ENCODE peak calls at places on chromosomes 4 and X, in five cellular contexts. One of them, this sample, is unnamed.

GRCh38 chr4:149110499-149110898 is 668.3 kb upstream of the NR3C2 start:
- DNase-seq in foreskin fibroblast: no peak
- DNase-seq in GM23338: no peak
- DNase-seq in H7: no peak
- DNase-seq in cardiac muscle cell: no peak
- DNase-seq in this sample: no peak

GRCh38 chr4:123783936-123784335 is 387.3 kb downstream of the SPRY1 start:
- DNase-seq in GM23338: no peak
- DNase-seq in cardiac muscle cell: no peak
- DNase-seq in foreskin fibroblast: peak
- DNase-seq in H7: no peak
- DNase-seq in this sample: no peak

GRCh38 chr4:107863416-107863815 is 38.7 kb downstream of the SGMS2 start:
- DNase-seq in cardiac muscle cell: no peak
- DNase-seq in foreskin fibroblast: no peak
- DNase-seq in GM23338: no peak
- DNase-seq in H7: no peak
- DNase-seq in this sample: no peak

GRCh38 chr4:76518241-76518640 is 83.2 kb downstream of the SHROOM3 start:
- DNase-seq in foreskin fibroblast: no peak
- DNase-seq in GM23338: no peak
- DNase-seq in H7: no peak
- DNase-seq in cardiac muscle cell: no peak
- DNase-seq in this sample: no peak

GRCh38 chr4:25258980-25259578 is 25.2 kb downstream of the PI4K2B start:
- DNase-seq in cardiac muscle cell: no peak
- DNase-seq in GM23338: no peak
- DNase-seq in foreskin fibroblast: peak
- DNase-seq in H7: no peak
- DNase-seq in this sample: no peak

GRCh38 chr4:99352602-99353580 is at the start of gene ADH1C:
- DNase-seq in H7: no peak
- DNase-seq in foreskin fibroblast: no peak
- DNase-seq in GM23338: no peak
- DNase-seq in cardiac muscle cell: no peak
- DNase-seq in this sample: no peak

GRCh38 chr4:156194896-156195295 is 241.2 kb upstream of the CTSO start:
- DNase-seq in GM23338: no peak
- DNase-seq in H7: no peak
- DNase-seq in foreskin fibroblast: peak
- DNase-seq in cardiac muscle cell: no peak
- DNase-seq in this sample: no peak

GRCh38 chr4:168551211-168551610 is 54.4 kb downstream of the PALLD start:
- DNase-seq in H7: no peak
- DNase-seq in foreskin fibroblast: no peak
- DNase-seq in GM23338: no peak
- DNase-seq in cardiac muscle cell: no peak
- DNase-seq in this sample: no peak

GRCh38 chrX:13101439-13102139 is 57.2 kb upstream of the FAM9C start:
- DNase-seq in cardiac muscle cell: no peak
- DNase-seq in H7: no peak
- DNase-seq in foreskin fibroblast: peak
- DNase-seq in GM23338: no peak
- DNase-seq in this sample: peak

GRCh38 chrX:14095702-14096101 is 66.0 kb upstream of the GEMIN8 start:
- DNase-seq in foreskin fibroblast: peak
- DNase-seq in H7: peak
- DNase-seq in GM23338: peak
- DNase-seq in cardiac muscle cell: peak
- DNase-seq in this sample: no peak

GRCh38 chrX:134929813-134930212 is 61.0 kb upstream of the SMIM10 start:
- DNase-seq in foreskin fibroblast: no peak
- DNase-seq in cardiac muscle cell: no peak
- DNase-seq in GM23338: no peak
- DNase-seq in H7: no peak
- DNase-seq in this sample: no peak

GRCh38 chr4:55859711-55860110 is 6.3 kb downstream of the EXOC1 start:
- DNase-seq in foreskin fibroblast: no peak
- DNase-seq in H7: no peak
- DNase-seq in GM23338: no peak
- DNase-seq in cardiac muscle cell: no peak
- DNase-seq in this sample: no peak

GRCh38 chr4:149987330-149987751 is 90.9 kb upstream of the DCLK2 start:
- DNase-seq in cardiac muscle cell: peak
- DNase-seq in GM23338: no peak
- DNase-seq in H7: no peak
- DNase-seq in foreskin fibroblast: no peak
- DNase-seq in this sample: no peak

GRCh38 chrX:119756926-119757635 is 1.3 kb upstream of the SOWAHD start:
- DNase-seq in cardiac muscle cell: no peak
- DNase-seq in GM23338: no peak
- DNase-seq in H7: no peak
- DNase-seq in foreskin fibroblast: no peak
- DNase-seq in this sample: no peak

GRCh38 chr4:173360587-173361221 is 10.1 kb upstream of the SAP30 start:
- DNase-seq in H7: peak
- DNase-seq in foreskin fibroblast: no peak
- DNase-seq in cardiac muscle cell: peak
- DNase-seq in GM23338: peak
- DNase-seq in this sample: no peak

GRCh38 chr4:114393295-114394038 is 205.1 kb upstream of the UGT8 start:
- DNase-seq in H7: no peak
- DNase-seq in cardiac muscle cell: no peak
- DNase-seq in GM23338: no peak
- DNase-seq in foreskin fibroblast: no peak
- DNase-seq in this sample: no peak

GRCh38 chr4:26762650-26763049 is 98.0 kb upstream of the STIM2 start:
- DNase-seq in foreskin fibroblast: no peak
- DNase-seq in H7: no peak
- DNase-seq in cardiac muscle cell: no peak
- DNase-seq in GM23338: no peak
- DNase-seq in this sample: no peak

GRCh38 chr4:20618010-20618409 is 82.2 kb upstream of the PACRGL start:
- DNase-seq in cardiac muscle cell: no peak
- DNase-seq in foreskin fibroblast: no peak
- DNase-seq in H7: no peak
- DNase-seq in GM23338: no peak
- DNase-seq in this sample: no peak

GRCh38 chr4:71141125-71141524 is 147.7 kb downstream of the DCK start:
- DNase-seq in foreskin fibroblast: no peak
- DNase-seq in cardiac muscle cell: no peak
- DNase-seq in H7: no peak
- DNase-seq in GM23338: no peak
- DNase-seq in this sample: no peak
- H3K4me3 ChIP-seq in foreskin fibroblast: no peak
- H3K4me3 ChIP-seq in cardiac muscle cell: no peak
- H3K4me3 ChIP-seq in H7: no peak
- H3K4me3 ChIP-seq in GM23338: no peak
- H3K4me3 ChIP-seq in this sample: no peak

GRCh38 chrX:107714196-107714811 is 61.3 kb downstream of the TSC22D3 start:
- DNase-seq in H7: no peak
- DNase-seq in foreskin fibroblast: no peak
- DNase-seq in cardiac muscle cell: no peak
- DNase-seq in GM23338: no peak
- DNase-seq in this sample: peak
- H3K4me3 ChIP-seq in H7: no peak
- H3K4me3 ChIP-seq in foreskin fibroblast: no peak
- H3K4me3 ChIP-seq in cardiac muscle cell: no peak
- H3K4me3 ChIP-seq in GM23338: no peak
- H3K4me3 ChIP-seq in this sample: peak

DNA sequence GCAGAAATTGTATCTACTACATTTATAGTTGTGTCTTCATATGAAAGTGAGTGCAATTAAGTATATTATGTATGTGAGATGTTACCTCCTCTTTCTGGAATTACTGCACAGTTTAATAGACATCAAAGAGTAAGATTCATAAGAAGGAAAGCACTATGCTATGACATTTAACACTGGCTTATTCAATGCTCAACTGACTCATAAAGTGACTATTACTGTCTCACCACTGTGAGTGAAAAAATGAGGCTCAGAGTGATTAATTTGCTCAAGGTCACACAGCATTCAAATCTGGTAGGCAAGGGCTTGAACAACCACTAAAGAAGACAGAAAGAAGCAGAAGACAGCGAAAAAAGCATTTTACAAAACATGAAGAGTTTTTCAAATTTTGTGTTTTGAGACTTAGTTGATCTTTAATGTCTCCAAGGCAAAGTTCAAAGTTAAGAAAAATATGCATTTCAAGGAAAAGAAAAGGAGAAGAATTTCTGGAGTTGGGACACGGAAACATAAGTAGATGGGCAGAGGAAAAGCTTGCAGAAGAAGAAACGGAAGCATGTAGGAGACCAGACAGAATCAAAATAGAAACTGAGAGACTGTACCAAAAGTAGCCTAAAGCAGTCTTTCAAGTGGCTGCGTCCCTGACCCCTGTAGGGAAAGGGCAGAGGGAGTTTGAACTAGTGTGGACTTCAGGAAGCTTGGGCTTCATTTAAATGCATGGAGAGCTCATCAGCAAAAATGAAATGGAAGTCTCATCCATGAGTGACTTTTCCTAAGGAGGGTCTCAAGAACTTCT is 66.3 kb downstream of the KCNIP4 start:
- DNase-seq in cardiac muscle cell: no peak
- DNase-seq in GM23338: no peak
- DNase-seq in foreskin fibroblast: peak
- DNase-seq in H7: no peak
- DNase-seq in this sample: no peak
- H3K4me3 ChIP-seq in cardiac muscle cell: no peak
- H3K4me3 ChIP-seq in GM23338: no peak
- H3K4me3 ChIP-seq in foreskin fibroblast: no peak
- H3K4me3 ChIP-seq in H7: no peak
- H3K4me3 ChIP-seq in this sample: no peak

GRCh38 chr4:74932832-74933561 is at the start of gene PARM1:
- DNase-seq in cardiac muscle cell: peak
- DNase-seq in H7: peak
- DNase-seq in GM23338: peak
- DNase-seq in foreskin fibroblast: peak
- DNase-seq in this sample: peak

GRCh38 chr4:74932010-74932409 is 906 bp upstream of the PARM1 start:
- DNase-seq in GM23338: no peak
- DNase-seq in cardiac muscle cell: peak
- DNase-seq in H7: no peak
- DNase-seq in foreskin fibroblast: no peak
- DNase-seq in this sample: no peak

GRCh38 chr4:74934016-74934821 is 1.3 kb downstream of the PARM1 start:
- DNase-seq in cardiac muscle cell: peak
- DNase-seq in foreskin fibroblast: no peak
- DNase-seq in H7: peak
- DNase-seq in GM23338: peak
- DNase-seq in this sample: peak

GRCh38 chr4:74933562-74934015 is 673 bp downstream of the PARM1 start:
- DNase-seq in cardiac muscle cell: peak
- DNase-seq in GM23338: peak
- DNase-seq in foreskin fibroblast: no peak
- DNase-seq in H7: peak
- DNase-seq in this sample: peak

DNA sequence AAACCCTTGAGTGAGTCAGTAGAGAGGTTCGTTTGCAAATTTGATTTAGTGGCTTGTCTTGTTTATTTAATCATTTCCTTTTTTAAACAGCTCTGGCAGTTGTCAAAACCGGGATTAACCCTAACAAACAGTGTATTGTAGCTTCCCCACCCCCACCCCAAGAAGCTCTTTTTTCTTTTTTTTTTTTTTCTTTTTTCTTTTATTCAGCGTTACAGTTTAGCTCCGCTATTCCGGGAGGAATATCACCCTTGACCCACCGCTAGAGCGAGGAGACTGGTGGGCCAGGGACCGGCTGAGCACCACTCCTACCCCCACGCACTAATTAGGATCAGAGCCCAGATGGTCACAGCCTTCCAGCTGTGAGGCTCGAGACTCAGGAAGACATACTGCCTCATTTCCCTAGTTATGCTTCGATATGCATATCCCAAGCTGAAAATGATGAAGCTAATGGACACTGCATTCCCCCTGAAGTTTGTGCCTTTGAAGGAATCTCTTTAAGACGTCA is 2.0 kb downstream of the PARM1 start:
- DNase-seq in H7: peak
- DNase-seq in GM23338: peak
- DNase-seq in foreskin fibroblast: no peak
- DNase-seq in cardiac muscle cell: no peak
- DNase-seq in this sample: no peak
- H3K4me3 ChIP-seq in H7: peak
- H3K4me3 ChIP-seq in GM23338: peak
- H3K4me3 ChIP-seq in foreskin fibroblast: no peak
- H3K4me3 ChIP-seq in cardiac muscle cell: peak
- H3K4me3 ChIP-seq in this sample: peak

DNA sequence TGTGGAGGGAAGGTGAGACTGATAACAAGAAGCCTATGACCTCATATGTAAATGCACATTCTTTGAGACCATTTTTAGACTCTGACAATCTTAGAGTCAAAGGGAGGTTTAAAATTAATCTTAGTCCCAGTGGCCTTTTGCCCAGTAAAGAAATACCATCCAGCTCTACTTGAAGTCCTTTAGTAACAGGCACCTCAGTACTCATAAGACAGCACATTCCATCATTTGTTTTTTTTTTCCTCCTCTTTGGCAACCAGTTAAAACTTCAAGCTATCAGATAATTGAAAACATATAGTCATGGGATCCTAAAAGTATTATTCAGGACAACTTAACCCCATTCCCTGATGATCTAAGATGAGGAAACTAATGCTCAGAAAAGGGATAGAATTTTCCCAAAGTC is 4.6 kb downstream of the EDA2R start:
- DNase-seq in H7: no peak
- DNase-seq in GM23338: no peak
- DNase-seq in cardiac muscle cell: no peak
- DNase-seq in foreskin fibroblast: peak
- DNase-seq in this sample: no peak
- H3K4me3 ChIP-seq in H7: no peak
- H3K4me3 ChIP-seq in GM23338: no peak
- H3K4me3 ChIP-seq in cardiac muscle cell: no peak
- H3K4me3 ChIP-seq in foreskin fibroblast: peak
- H3K4me3 ChIP-seq in this sample: no peak

GRCh38 chr4:42282081-42282901 is 115.0 kb upstream of the SHISA3 start:
- DNase-seq in GM23338: peak
- DNase-seq in H7: peak
- DNase-seq in foreskin fibroblast: no peak
- DNase-seq in cardiac muscle cell: peak
- DNase-seq in this sample: no peak
- H3K4me3 ChIP-seq in GM23338: no peak
- H3K4me3 ChIP-seq in H7: no peak
- H3K4me3 ChIP-seq in foreskin fibroblast: no peak
- H3K4me3 ChIP-seq in cardiac muscle cell: no peak
- H3K4me3 ChIP-seq in this sample: no peak

This sample was measured in ascending aorta.